ENCODE peak calls at places on chromosomes 7 and 10, in six cellular contexts. M, Z, B, H, I and D are unnamed samples.

GRCh38 chr7:138387755-138388475 is 72.1 kb upstream of the TRIM24 start:
- DNase-seq in M (no peak), Z (no peak), B (no peak), H (no peak), I (no peak), D (no peak)

GRCh38 chr7:124276005-124276606 is 243.2 kb upstream of the TMEM229A start:
- DNase-seq in M (peak), Z (peak), B (no peak), H (no peak), I (peak), D (no peak)

GRCh38 chr10:88792656-88793055 is 9.9 kb upstream of the LIPM start:
- DNase-seq in M (no peak), Z (peak), B (peak), H (no peak), I (no peak), D (peak)

GRCh38 chr10:47340613-47341170 is 7.5 kb upstream of the RBP3 start:
- DNase-seq in M (peak), Z (peak), B (peak), H (peak), I (peak), D (peak)

GRCh38 chr10:45181483-45181882 is 133.9 kb downstream of the OR13A1 start:
- DNase-seq in M (no peak), Z (peak), B (no peak), H (no peak), I (no peak), D (peak)

GRCh38 chr10:126373137-126373536 is 15.1 kb downstream of the ADAM12 start:
- DNase-seq in M (no peak), Z (peak), B (no peak), H (no peak), I (no peak), D (no peak)

GRCh38 chr10:132059760-132060508 is 5.8 kb upstream of the JAKMIP3 start:
- DNase-seq in M (no peak), Z (no peak), B (no peak), H (no peak), I (peak), D (no peak)

GRCh38 chr10:127182161-127182560 is 14.2 kb downstream of the INSYN2A start:
- DNase-seq in M (no peak), Z (no peak), B (no peak), H (no peak), I (no peak), D (no peak)

GRCh38 chr10:118114992-118115391 is 68.3 kb upstream of the RAB11FIP2 start:
- DNase-seq in M (no peak), Z (no peak), B (no peak), H (no peak), I (no peak), D (no peak)

GRCh38 chr7:130732980-130733865 is 784 bp downstream of the KLF14 start:
- DNase-seq in M (peak), Z (no peak), B (peak), H (peak), I (peak), D (no peak)

GRCh38 chr10:47029181-47029971 is 118.1 kb downstream of the PTPN20 start:
- DNase-seq in M (no peak), Z (no peak), B (no peak), H (no peak), I (peak), D (peak)

GRCh38 chr10:96511044-96511945 is 2.4 kb downstream of the TLL2 start:
- DNase-seq in M (peak), Z (peak), B (no peak), H (no peak), I (peak), D (no peak)

GRCh38 chr7:148156248-148156647 is 434.3 kb upstream of the C7orf33 start:
- DNase-seq in M (no peak), Z (no peak), B (no peak), H (no peak), I (no peak), D (no peak)

GRCh38 chr10:112952282-112952991 is 2.4 kb downstream of the TCF7L2 start:
- DNase-seq in M (peak), Z (peak), B (peak), H (no peak), I (no peak), D (peak)

GRCh38 chr10:112949128-112949823 is 771 bp upstream of the TCF7L2 start:
- DNase-seq in M (peak), Z (no peak), B (no peak), H (no peak), I (no peak), D (no peak)

GRCh38 chr10:112950714-112951348 is 784 bp downstream of the TCF7L2 start:
- DNase-seq in M (peak), Z (peak), B (peak), H (peak), I (peak), D (peak)

GRCh38 chr10:112951349-112952281 is 1.6 kb downstream of the TCF7L2 start:
- DNase-seq in M (peak), Z (peak), B (peak), H (peak), I (peak), D (peak)

GRCh38 chr10:112949875-112950507 is at the start of gene TCF7L2:
- DNase-seq in M (peak), Z (peak), B (peak), H (peak), I (peak), D (peak)
- H3K4me3 ChIP-seq in M (peak), Z (peak), B (peak), H (peak), I (peak), D (peak)

GRCh38 chr10:35042783-35043182 is 47.4 kb downstream of the CUL2 start:
- DNase-seq in M (peak), Z (no peak), B (no peak), H (no peak), I (no peak), D (no peak)

GRCh38 chr10:35035641-35036040 is 54.5 kb downstream of the CUL2 start:
- DNase-seq in M (no peak), Z (peak), B (no peak), H (no peak), I (no peak), D (no peak)

GRCh38 chr10:35041502-35041879 is 48.6 kb downstream of the CUL2 start:
- DNase-seq in M (no peak), Z (peak), B (no peak), H (no peak), I (no peak), D (no peak)

GRCh38 chr10:35040761-35041501 is 49.2 kb downstream of the CUL2 start:
- DNase-seq in M (no peak), Z (peak), B (no peak), H (no peak), I (no peak), D (no peak)

DNA sequence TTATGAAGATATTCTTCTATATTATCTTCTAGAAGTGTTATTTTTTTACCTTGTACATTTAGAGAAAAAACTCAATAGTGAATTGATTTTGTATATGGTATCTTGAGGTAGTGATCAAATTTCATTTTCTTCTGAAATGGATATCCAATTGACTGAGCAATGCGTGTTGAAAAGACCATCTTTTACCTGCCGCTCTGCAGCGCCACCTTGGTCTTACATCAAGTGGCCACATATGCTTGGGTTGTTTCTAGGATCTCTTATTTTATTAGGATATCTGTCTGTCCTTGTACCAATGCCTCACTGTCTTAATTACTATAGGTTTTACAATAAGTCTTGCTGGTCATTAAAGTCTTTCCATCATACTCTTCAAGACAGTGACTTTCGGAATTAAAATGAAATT is 53.0 kb downstream of the CUL2 start:
- DNase-seq in M (no peak), Z (no peak), B (no peak), H (no peak), I (no peak), D (no peak)
- TF ChIP-seq CTCF in M (no peak), Z (no peak), B (no peak), H (no peak), I (no peak), D (no peak)

GRCh38 chr7:512541-513311 is 6.9 kb downstream of the PDGFA start:
- DNase-seq in M (no peak), Z (peak), B (no peak), H (peak), I (no peak), D (no peak)

GRCh38 chr7:512146-512510 is 7.5 kb downstream of the PDGFA start:
- DNase-seq in M (no peak), Z (no peak), B (no peak), H (no peak), I (no peak), D (no peak)

GRCh38 chr7:514651-515598 is 4.7 kb downstream of the PDGFA start:
- DNase-seq in M (no peak), Z (peak), B (no peak), H (peak), I (no peak), D (peak)

GRCh38 chr7:514242-514641 is 5.4 kb downstream of the PDGFA start:
- DNase-seq in M (no peak), Z (no peak), B (no peak), H (no peak), I (no peak), D (no peak)

GRCh38 chr7:513521-514166 is 6.0 kb downstream of the PDGFA start:
- DNase-seq in M (no peak), Z (peak), B (no peak), H (no peak), I (no peak), D (no peak)
- H3K4me3 ChIP-seq in M (no peak), Z (no peak), B (peak), H (no peak), I (no peak), D (no peak)

GRCh38 chr10:30186371-30186875 is 127.0 kb upstream of the JCAD start:
- DNase-seq in M (no peak), Z (no peak), B (no peak), H (peak), I (peak), D (peak)
- TF ChIP-seq CTCF in M (peak), Z (peak), B (peak), H (peak), I (no peak), D (peak)

DNA sequence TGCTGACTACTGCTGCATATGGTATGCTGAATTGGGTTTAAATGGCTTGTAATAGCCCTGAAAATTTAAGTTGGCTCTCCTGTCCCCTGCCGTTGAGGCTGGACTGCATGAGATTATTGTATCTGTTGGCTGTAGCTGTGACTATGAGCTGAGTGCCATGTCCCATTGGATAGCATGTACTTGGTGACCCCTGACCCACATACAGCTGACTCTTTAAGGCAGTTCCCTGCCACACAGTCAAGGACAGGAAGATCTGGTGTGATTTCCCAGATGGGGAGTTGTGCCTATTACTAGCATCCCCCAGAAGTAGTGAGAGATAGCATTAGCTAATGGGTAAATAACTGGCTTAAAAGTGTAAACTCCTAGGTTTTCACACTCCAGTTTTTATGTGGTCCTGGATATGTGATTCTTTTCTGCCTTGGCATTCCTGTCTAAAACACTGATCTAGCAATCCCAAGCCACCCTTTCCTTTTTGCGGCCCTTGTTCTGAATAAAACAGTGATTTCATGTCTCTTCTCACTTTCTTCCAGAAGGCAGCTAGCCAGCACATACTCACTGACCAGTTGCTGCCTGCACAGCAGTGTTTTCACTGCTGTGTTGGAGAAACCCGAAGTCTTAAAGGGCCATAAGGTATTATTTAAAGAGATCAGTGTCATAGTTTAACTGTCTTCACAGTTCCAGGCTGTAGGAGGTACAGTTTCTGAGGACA is 35.9 kb downstream of the LRRC4 start:
- DNase-seq in M (no peak), Z (peak), B (no peak), H (no peak), I (no peak), D (no peak)
- H3K4me3 ChIP-seq in M (no peak), Z (no peak), B (no peak), H (no peak), I (no peak), D (no peak)

DNA sequence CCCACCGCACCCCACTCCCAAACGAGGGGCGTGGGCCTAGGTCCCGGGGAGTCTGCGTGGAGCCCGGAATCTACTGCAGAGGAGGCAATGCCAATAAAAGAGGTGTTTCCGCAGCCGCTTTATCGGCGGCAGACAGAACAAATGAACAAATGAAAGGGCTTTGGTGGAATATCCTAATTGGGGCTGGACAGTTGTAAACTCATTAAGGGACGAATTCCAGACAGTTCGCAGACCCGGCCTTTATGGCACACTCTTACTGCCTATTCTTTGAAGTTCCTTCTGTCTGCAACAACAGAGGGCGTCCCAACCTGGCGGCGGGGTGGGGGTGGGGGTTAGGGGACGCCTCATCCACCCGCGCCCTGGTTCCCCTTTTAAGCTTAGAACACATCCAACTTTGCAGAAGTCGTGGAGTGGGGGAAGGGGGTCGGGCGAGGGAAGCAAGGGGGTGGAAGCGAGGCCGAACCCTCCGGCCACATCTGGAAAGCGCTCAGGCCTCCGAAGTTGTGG is 4.1 kb downstream of the HOXA9 start:
- DNase-seq in M (no peak), Z (no peak), B (peak), H (peak), I (peak), D (no peak)
- TF ChIP-seq CTCF in M (no peak), Z (no peak), B (no peak), H (no peak), I (no peak), D (peak)

GRCh38 chr10:21510218-21511070 is 15.0 kb downstream of the SKIDA1 start:
- DNase-seq in M (no peak), Z (peak), B (no peak), H (no peak), I (peak), D (no peak)
- H3K4me3 ChIP-seq in M (no peak), Z (no peak), B (peak), H (peak), I (no peak), D (peak)